ENCODE peak calls at places on chromosomes 4 and X, in seven cellular contexts. X is endothelial cell of umbilical vein, N is IMR-90, K is adipocyte, Z is PC-3, G is GM23248, L is neural progenitor cell. P is an unnamed sample.

GRCh38 chr4:184097240-184097619 is 120.4 kb downstream of the ENPP6 start:
- DNase-seq in X (no peak), Z (no peak), G (peak), N (no peak), K (no peak), L (peak), P (no peak)

GRCh38 chr4:16916719-16917337 is 18.4 kb upstream of the LDB2 start:
- DNase-seq in Z (peak), K (peak), G (peak), N (no peak), X (peak), L (peak), P (no peak)

GRCh38 chrX:124925681-124926080 is 394.0 kb upstream of the TEX13C start:
- DNase-seq in N (no peak), Z (no peak), X (no peak), K (no peak), L (no peak), G (no peak), P (no peak)

GRCh38 chrX:8845060-8845459 is 43.9 kb upstream of the FAM9A start:
- DNase-seq in K (no peak), L (no peak), X (no peak), G (peak), N (peak), Z (peak), P (no peak)

GRCh38 chrX:43682726-43683125 is 26.6 kb downstream of the MAOA start:
- DNase-seq in N (no peak), L (no peak), X (no peak), G (no peak), K (no peak), Z (no peak), P (no peak)

GRCh38 chr4:186749611-186750281 is 26.1 kb upstream of the FAT1 start:
- DNase-seq in K (no peak), Z (no peak), N (no peak), X (no peak), G (no peak), L (no peak), P (no peak)

GRCh38 chrX:13669246-13669689 is 16.3 kb downstream of the TCEANC start:
- DNase-seq in L (no peak), G (peak), X (peak), N (peak), Z (peak), K (peak), P (no peak)

GRCh38 chrX:107827852-107828251 is 2.2 kb downstream of the MID2 start:
- DNase-seq in L (no peak), N (no peak), X (no peak), Z (no peak), G (peak), K (no peak), P (no peak)

GRCh38 chrX:23804578-23804977 is 21.6 kb downstream of the SAT1 start:
- DNase-seq in Z (no peak), X (no peak), L (no peak), G (peak), N (no peak), K (no peak), P (no peak)

GRCh38 chr4:9765091-9765490 is 16.3 kb upstream of the DRD5 start:
- DNase-seq in G (peak), X (peak), N (peak), K (no peak), Z (peak), L (peak), P (no peak)

GRCh38 chr4:127251423-127251822 is 381.3 kb upstream of the INTU start:
- DNase-seq in K (peak), G (peak), X (no peak), L (no peak), N (peak), Z (peak), P (no peak)

GRCh38 chrX:30301203-30301602 is 8.0 kb downstream of the NR0B1 start:
- DNase-seq in K (no peak), G (no peak), L (no peak), X (no peak), N (no peak), Z (no peak), P (no peak)

GRCh38 chr4:100591156-100591876 is 73.5 kb upstream of the EMCN start:
- DNase-seq in G (no peak), N (no peak), K (no peak), L (no peak), Z (no peak), X (peak), P (no peak)

GRCh38 chr4:144356941-144357381 is 216.4 kb upstream of the GYPA start:
- DNase-seq in Z (no peak), G (no peak), L (peak), N (no peak), X (peak), K (no peak), P (no peak)

GRCh38 chr4:77827343-77827742 is 8.2 kb upstream of the CNOT6L start:
- DNase-seq in Z (no peak), K (no peak), G (no peak), N (no peak), L (no peak), X (no peak), P (no peak)

GRCh38 chrX:132795211-132795610 is 163.2 kb downstream of the HS6ST2 start:
- DNase-seq in L (peak), N (no peak), K (no peak), Z (no peak), G (no peak), X (no peak), P (no peak)

GRCh38 chrX:115652221-115652620 is 91.2 kb downstream of the PLS3 start:
- DNase-seq in N (no peak), Z (no peak), K (no peak), L (no peak), G (no peak), X (no peak), P (no peak)

GRCh38 chr4:40311811-40312346 is 23.3 kb upstream of the CHRNA9 start:
- DNase-seq in N (no peak), X (peak), Z (no peak), G (no peak), K (no peak), L (no peak), P (no peak)

GRCh38 chr4:178026999-178027398 is 584.8 kb upstream of the AGA start:
- DNase-seq in G (no peak), K (no peak), L (no peak), Z (no peak), X (no peak), N (no peak), P (no peak)

GRCh38 chrX:130147631-130148030 is 18.0 kb downstream of the AIFM1 start:
- DNase-seq in K (no peak), Z (no peak), G (no peak), N (no peak), L (no peak), X (no peak), P (no peak)

GRCh38 chr4:138897818-138898226 is 117.8 kb upstream of the NOCT start:
- DNase-seq in L (no peak), N (peak), X (no peak), K (peak), Z (peak), G (peak), P (no peak)

GRCh38 chrX:107729558-107730297 is 45.9 kb downstream of the TSC22D3 start:
- DNase-seq in X (no peak), Z (peak), K (no peak), N (no peak), G (no peak), L (no peak), P (no peak)

GRCh38 chrX:101265869-101266428 is 25.2 kb downstream of the TAF7L start:
- DNase-seq in Z (peak), K (peak), X (peak), G (peak), L (no peak), N (peak), P (no peak)
- H3K9ac ChIP-seq in Z (no peak), K (no peak), X (no peak), G (no peak), L (no peak), N (no peak), P (no peak)

DNA sequence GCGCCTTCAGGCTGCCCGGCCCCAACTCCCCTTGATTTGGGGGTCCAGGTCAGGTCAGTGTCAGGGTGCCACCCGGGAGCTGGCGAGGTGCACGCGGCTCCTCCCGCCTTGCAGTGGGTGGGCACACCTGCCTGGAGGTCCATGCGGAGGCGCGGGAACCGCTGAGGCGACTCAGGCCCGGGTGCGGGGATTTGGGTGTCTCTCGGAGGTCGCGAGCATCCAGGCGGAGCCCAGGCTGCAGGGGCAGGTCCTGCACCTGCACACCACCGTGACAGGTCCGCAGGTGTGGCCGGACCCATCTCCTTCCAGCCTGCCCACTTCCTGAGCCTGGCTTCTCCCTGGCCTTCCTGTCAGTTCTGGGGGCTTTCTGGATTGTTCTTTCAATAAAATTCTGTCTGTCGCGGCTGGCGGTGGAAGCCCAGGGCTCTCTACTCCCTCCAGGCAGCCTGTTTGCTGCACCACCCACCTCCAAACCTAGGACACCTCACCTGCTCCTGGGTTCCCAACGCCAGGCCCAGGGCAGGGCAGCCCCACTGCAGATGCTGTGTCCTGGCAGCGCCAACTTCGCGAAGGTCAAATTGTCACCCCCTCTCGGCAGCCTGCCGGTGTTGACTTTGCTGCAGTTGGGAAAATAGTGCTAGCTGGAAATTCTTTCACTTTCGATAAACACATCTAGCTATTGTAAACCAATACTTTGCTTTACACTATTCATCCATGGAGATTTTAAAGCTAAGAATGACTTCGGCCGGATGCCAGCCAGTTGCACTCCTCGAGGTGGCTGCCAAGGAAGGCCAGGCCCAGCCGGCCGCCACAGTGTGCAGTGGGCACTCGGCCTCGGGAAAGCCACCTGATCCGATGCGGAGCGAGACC is 35.9 kb downstream of the FGFRL1 start:
- DNase-seq in X (peak), Z (no peak), N (no peak), K (no peak), G (no peak), L (peak), P (no peak)
- H3K9ac ChIP-seq in X (peak), Z (no peak), N (peak), K (peak), G (peak), L (no peak), P (no peak)

GRCh38 chrX:47623540-47624027 is 3.9 kb upstream of the SYN1 start:
- DNase-seq in X (peak), L (peak), G (peak), K (peak), Z (no peak), N (peak), P (no peak)

GRCh38 chrX:47621851-47622250 is 2.2 kb upstream of the SYN1 start:
- DNase-seq in G (no peak), X (no peak), N (no peak), L (no peak), K (no peak), Z (no peak), P (no peak)

GRCh38 chrX:47618923-47619485 is 653 bp downstream of the SYN1 start:
- DNase-seq in K (no peak), Z (no peak), N (no peak), G (no peak), X (no peak), L (no peak), P (no peak)

GRCh38 chrX:47620303-47620685 is 637 bp upstream of the SYN1 start:
- DNase-seq in N (no peak), X (no peak), L (no peak), K (no peak), Z (no peak), G (no peak), P (no peak)

GRCh38 chrX:47619486-47620302 is at the start of gene SYN1:
- DNase-seq in G (peak), L (peak), X (peak), K (peak), Z (peak), N (peak), P (no peak)
- H3K9ac ChIP-seq in G (no peak), L (no peak), X (no peak), K (no peak), Z (no peak), N (no peak), P (no peak)

GRCh38 chrX:40439625-40440532 is 140.9 kb upstream of the ATP6AP2 start:
- DNase-seq in G (no peak), N (no peak), L (no peak), K (no peak), Z (no peak), X (no peak), P (no peak)

GRCh38 chrX:40434947-40435346 is 145.8 kb upstream of the ATP6AP2 start:
- DNase-seq in X (no peak), G (peak), Z (no peak), N (peak), L (peak), K (no peak), P (no peak)

GRCh38 chrX:40437348-40437747 is 143.4 kb upstream of the ATP6AP2 start:
- DNase-seq in X (no peak), L (no peak), N (no peak), G (no peak), K (no peak), Z (no peak), P (no peak)

GRCh38 chrX:40433160-40433559 is 147.6 kb upstream of the ATP6AP2 start:
- DNase-seq in N (no peak), G (no peak), Z (no peak), K (no peak), X (no peak), L (no peak), P (no peak)

DNA sequence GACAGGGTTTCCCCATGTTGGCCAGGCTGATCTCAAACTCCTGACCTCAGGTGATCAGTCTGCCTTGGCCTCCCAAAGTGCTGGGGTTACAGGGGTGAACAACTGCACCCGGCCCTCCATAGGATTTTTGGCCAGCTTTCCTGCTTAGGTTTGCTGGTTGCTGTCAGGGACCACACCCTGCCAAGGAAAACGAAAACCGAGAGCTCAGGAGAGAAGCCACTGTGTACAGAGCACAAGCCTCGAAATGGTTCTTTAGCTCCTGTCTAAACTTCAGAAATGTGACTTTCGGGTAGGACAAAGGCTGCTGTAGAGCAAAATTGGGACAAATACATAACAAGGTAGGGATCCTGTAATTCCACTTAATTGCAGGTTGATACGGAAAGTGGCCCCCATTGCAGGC is 146.3 kb upstream of the ATP6AP2 start:
- DNase-seq in L (no peak), N (no peak), Z (no peak), K (no peak), X (no peak), G (no peak), P (no peak)
- H3K9ac ChIP-seq in L (no peak), N (no peak), Z (no peak), K (no peak), X (no peak), G (no peak), P (no peak)

GRCh38 chr4:108744307-108744706 is 18.5 kb downstream of the ETNPPL start:
- DNase-seq in N (no peak), L (no peak), Z (no peak), G (no peak), K (no peak), X (no peak), P (no peak)

GRCh38 chr4:108743021-108743420 is 19.8 kb downstream of the ETNPPL start:
- DNase-seq in K (no peak), X (no peak), G (no peak), L (peak), N (no peak), Z (no peak), P (no peak)

GRCh38 chr4:108738307-108738706 is 24.5 kb downstream of the ETNPPL start:
- DNase-seq in K (no peak), G (peak), N (peak), X (no peak), Z (peak), L (no peak), P (no peak)

DNA sequence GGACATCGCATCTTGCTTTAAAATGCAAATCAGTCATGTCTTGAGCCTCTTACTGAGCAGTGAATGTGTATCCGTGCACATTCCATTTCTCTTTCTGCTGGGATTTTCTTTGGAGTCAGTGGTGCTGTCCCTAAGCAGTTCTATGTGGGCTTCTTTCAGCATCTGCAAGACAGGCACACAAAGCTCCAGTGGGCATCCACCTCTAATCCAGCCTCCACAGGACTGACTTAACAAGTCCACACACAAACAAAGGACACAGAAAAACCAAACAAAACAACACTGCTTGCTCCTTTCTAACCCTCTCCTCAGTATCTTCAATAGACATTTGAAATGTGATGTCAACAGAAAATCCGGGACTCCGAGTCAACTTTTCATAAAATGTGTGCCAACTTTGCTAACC is 20.4 kb downstream of the ETNPPL start:
- DNase-seq in K (no peak), L (peak), Z (no peak), X (no peak), G (no peak), N (no peak), P (no peak)
- H3K9ac ChIP-seq in K (no peak), L (no peak), Z (no peak), X (no peak), G (no peak), N (no peak), P (no peak)

DNA sequence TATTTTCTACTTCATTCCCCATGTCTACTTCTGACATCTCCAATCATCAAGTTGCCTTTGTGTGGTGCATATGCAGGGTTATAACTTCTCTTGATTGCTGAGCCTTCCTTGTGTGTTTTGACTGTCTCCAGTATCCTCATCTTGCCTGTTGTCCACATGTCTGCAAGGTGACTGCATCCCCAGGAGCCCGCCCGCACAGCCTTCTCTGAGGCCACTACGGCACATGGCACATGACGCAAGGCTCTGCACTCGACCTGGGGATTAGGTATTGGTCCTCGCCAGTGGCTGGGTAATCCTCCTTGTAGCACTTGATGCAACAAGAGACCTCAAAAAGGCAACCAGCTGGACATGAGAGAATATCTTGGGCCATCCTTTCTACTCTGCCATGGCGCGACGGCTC is 122.6 kb downstream of the SORBS2 start:
- DNase-seq in N (no peak), L (no peak), K (no peak), G (no peak), Z (no peak), X (no peak), P (no peak)
- H3K9ac ChIP-seq in N (no peak), L (no peak), K (no peak), G (no peak), Z (no peak), X (no peak), P (no peak)

DNA sequence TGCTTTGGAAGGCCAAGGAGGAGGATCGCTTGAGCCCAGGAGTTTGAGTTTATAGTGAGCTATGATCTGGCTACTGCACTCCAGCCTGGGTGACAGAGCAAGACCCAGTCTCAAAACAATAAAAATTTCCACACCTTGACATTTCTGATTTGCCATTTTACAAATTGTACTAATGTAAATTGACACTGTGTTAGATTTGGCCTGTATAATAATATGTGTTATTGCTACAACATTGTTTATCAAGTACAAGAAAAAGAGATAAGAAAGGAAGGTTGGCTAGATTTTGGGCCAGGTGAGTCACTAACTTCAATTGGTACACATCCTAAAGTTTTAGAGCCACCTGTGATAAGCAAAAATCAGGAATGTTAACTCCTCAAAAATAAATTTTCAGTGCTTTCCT is 34.9 kb downstream of the ADGRA3 start:
- DNase-seq in G (no peak), K (no peak), X (no peak), Z (no peak), L (no peak), N (no peak), P (no peak)
- H3K9ac ChIP-seq in G (no peak), K (no peak), X (no peak), Z (no peak), L (no peak), N (no peak), P (no peak)

P was measured in SK-N-MC.